ENCODE peak calls at places on chromosomes 2 and 18, in eight cellular contexts. One of them, this sample, is unnamed.

GRCh38 chr2:171530378-171530777 is 8.1 kb downstream of the CYBRD1 start:
- DNase-seq in anterior cingulate cortex: no peak
- DNase-seq in caudate nucleus: no peak
- DNase-seq in fibroblast of the conjunctiva: no peak
- DNase-seq in stimulated activated CD8-positive, alpha-beta memory T cell treated with anti-CD3 and anti-CD28 coated beads, Interleukin-12 subunit alpha, Interleukin-12 subunit beta, amount 100 ng/mL, for 1 hour: no peak
- DNase-seq in heart left ventricle: no peak
- DNase-seq in RWPE1: no peak
- DNase-seq in EL: no peak
- DNase-seq in this sample: no peak

GRCh38 chr2:217277646-217278048 is 417.8 kb upstream of the TNP1 start:
- DNase-seq in anterior cingulate cortex: peak; percentile 37
- DNase-seq in caudate nucleus: peak; percentile 47
- DNase-seq in fibroblast of the conjunctiva: peak; percentile 60
- DNase-seq in stimulated activated CD8-positive, alpha-beta memory T cell treated with anti-CD3 and anti-CD28 coated beads, Interleukin-12 subunit alpha, Interleukin-12 subunit beta, amount 100 ng/mL, for 1 hour: no peak
- DNase-seq in heart left ventricle: peak; percentile 12
- DNase-seq in RWPE1: peak; percentile 50
- DNase-seq in EL: peak; percentile 99
- DNase-seq in this sample: no peak

GRCh38 chr2:43402002-43402401 is 175.6 kb upstream of the ZFP36L2 start:
- DNase-seq in anterior cingulate cortex: no peak
- DNase-seq in caudate nucleus: no peak
- DNase-seq in fibroblast of the conjunctiva: no peak
- DNase-seq in stimulated activated CD8-positive, alpha-beta memory T cell treated with anti-CD3 and anti-CD28 coated beads, Interleukin-12 subunit alpha, Interleukin-12 subunit beta, amount 100 ng/mL, for 1 hour: no peak
- DNase-seq in heart left ventricle: no peak
- DNase-seq in RWPE1: no peak
- DNase-seq in EL: no peak
- DNase-seq in this sample: no peak

GRCh38 chr2:29293830-29294438 is 178.7 kb downstream of the CLIP4 start:
- DNase-seq in anterior cingulate cortex: no peak
- DNase-seq in caudate nucleus: no peak
- DNase-seq in fibroblast of the conjunctiva: no peak
- DNase-seq in stimulated activated CD8-positive, alpha-beta memory T cell treated with anti-CD3 and anti-CD28 coated beads, Interleukin-12 subunit alpha, Interleukin-12 subunit beta, amount 100 ng/mL, for 1 hour: no peak
- DNase-seq in heart left ventricle: no peak
- DNase-seq in RWPE1: peak; percentile 64
- DNase-seq in EL: peak; percentile 18
- DNase-seq in this sample: no peak

GRCh38 chr18:9135081-9135911 is 1.3 kb upstream of the ANKRD12 start:
- DNase-seq in anterior cingulate cortex: no peak
- DNase-seq in caudate nucleus: no peak
- DNase-seq in fibroblast of the conjunctiva: no peak
- DNase-seq in stimulated activated CD8-positive, alpha-beta memory T cell treated with anti-CD3 and anti-CD28 coated beads, Interleukin-12 subunit alpha, Interleukin-12 subunit beta, amount 100 ng/mL, for 1 hour: no peak
- DNase-seq in heart left ventricle: no peak
- DNase-seq in RWPE1: no peak
- DNase-seq in EL: no peak
- DNase-seq in this sample: no peak

GRCh38 chr2:229348135-229348534 is 77.0 kb upstream of the PID1 start:
- DNase-seq in anterior cingulate cortex: no peak
- DNase-seq in caudate nucleus: no peak
- DNase-seq in fibroblast of the conjunctiva: no peak
- DNase-seq in stimulated activated CD8-positive, alpha-beta memory T cell treated with anti-CD3 and anti-CD28 coated beads, Interleukin-12 subunit alpha, Interleukin-12 subunit beta, amount 100 ng/mL, for 1 hour: no peak
- DNase-seq in heart left ventricle: no peak
- DNase-seq in RWPE1: no peak
- DNase-seq in EL: peak; percentile 17
- DNase-seq in this sample: no peak

GRCh38 chr2:152542995-152543481 is 174.2 kb downstream of the PRPF40A start:
- DNase-seq in anterior cingulate cortex: peak; percentile 64
- DNase-seq in caudate nucleus: peak; percentile 46
- DNase-seq in fibroblast of the conjunctiva: peak; percentile 73
- DNase-seq in stimulated activated CD8-positive, alpha-beta memory T cell treated with anti-CD3 and anti-CD28 coated beads, Interleukin-12 subunit alpha, Interleukin-12 subunit beta, amount 100 ng/mL, for 1 hour: no peak
- DNase-seq in heart left ventricle: no peak
- DNase-seq in RWPE1: peak; percentile 81
- DNase-seq in EL: peak; percentile 94
- DNase-seq in this sample: peak; percentile 53

GRCh38 chr2:192546566-192546965 is 351.8 kb upstream of the TMEFF2 start:
- DNase-seq in anterior cingulate cortex: no peak
- DNase-seq in caudate nucleus: no peak
- DNase-seq in fibroblast of the conjunctiva: no peak
- DNase-seq in stimulated activated CD8-positive, alpha-beta memory T cell treated with anti-CD3 and anti-CD28 coated beads, Interleukin-12 subunit alpha, Interleukin-12 subunit beta, amount 100 ng/mL, for 1 hour: no peak
- DNase-seq in heart left ventricle: no peak
- DNase-seq in RWPE1: peak; percentile 34
- DNase-seq in EL: peak; percentile 1
- DNase-seq in this sample: peak; percentile 67

GRCh38 chr2:144999040-144999875 is 479.3 kb upstream of the ZEB2 start:
- DNase-seq in anterior cingulate cortex: no peak
- DNase-seq in caudate nucleus: no peak
- DNase-seq in fibroblast of the conjunctiva: no peak
- DNase-seq in stimulated activated CD8-positive, alpha-beta memory T cell treated with anti-CD3 and anti-CD28 coated beads, Interleukin-12 subunit alpha, Interleukin-12 subunit beta, amount 100 ng/mL, for 1 hour: no peak
- DNase-seq in heart left ventricle: peak; percentile 43
- DNase-seq in RWPE1: no peak
- DNase-seq in EL: no peak
- DNase-seq in this sample: no peak

GRCh38 chr2:71512386-71512785 is 59.0 kb downstream of the DYSF start:
- DNase-seq in anterior cingulate cortex: no peak
- DNase-seq in caudate nucleus: no peak
- DNase-seq in fibroblast of the conjunctiva: no peak
- DNase-seq in stimulated activated CD8-positive, alpha-beta memory T cell treated with anti-CD3 and anti-CD28 coated beads, Interleukin-12 subunit alpha, Interleukin-12 subunit beta, amount 100 ng/mL, for 1 hour: no peak
- DNase-seq in heart left ventricle: no peak
- DNase-seq in RWPE1: no peak
- DNase-seq in EL: no peak
- DNase-seq in this sample: no peak

GRCh38 chr18:50704541-50704940 is 115.3 kb downstream of the MRO start:
- DNase-seq in anterior cingulate cortex: no peak
- DNase-seq in caudate nucleus: no peak
- DNase-seq in fibroblast of the conjunctiva: no peak
- DNase-seq in stimulated activated CD8-positive, alpha-beta memory T cell treated with anti-CD3 and anti-CD28 coated beads, Interleukin-12 subunit alpha, Interleukin-12 subunit beta, amount 100 ng/mL, for 1 hour: no peak
- DNase-seq in heart left ventricle: no peak
- DNase-seq in RWPE1: no peak
- DNase-seq in EL: no peak
- DNase-seq in this sample: no peak

GRCh38 chr2:46402874-46403273 is 76.5 kb upstream of the TMEM247 start:
- DNase-seq in anterior cingulate cortex: no peak
- DNase-seq in caudate nucleus: no peak
- DNase-seq in fibroblast of the conjunctiva: no peak
- DNase-seq in stimulated activated CD8-positive, alpha-beta memory T cell treated with anti-CD3 and anti-CD28 coated beads, Interleukin-12 subunit alpha, Interleukin-12 subunit beta, amount 100 ng/mL, for 1 hour: no peak
- DNase-seq in heart left ventricle: no peak
- DNase-seq in RWPE1: no peak
- DNase-seq in EL: no peak
- DNase-seq in this sample: no peak

GRCh38 chr2:223054193-223054781 is 2.3 kb downstream of the KCNE4 start:
- DNase-seq in anterior cingulate cortex: no peak
- DNase-seq in caudate nucleus: no peak
- DNase-seq in fibroblast of the conjunctiva: no peak
- DNase-seq in stimulated activated CD8-positive, alpha-beta memory T cell treated with anti-CD3 and anti-CD28 coated beads, Interleukin-12 subunit alpha, Interleukin-12 subunit beta, amount 100 ng/mL, for 1 hour: no peak
- DNase-seq in heart left ventricle: peak; percentile 77
- DNase-seq in RWPE1: no peak
- DNase-seq in EL: peak; percentile 63
- DNase-seq in this sample: peak; percentile 77

GRCh38 chr18:36539674-36540073 is 242.2 kb downstream of the FHOD3 start:
- DNase-seq in anterior cingulate cortex: no peak
- DNase-seq in caudate nucleus: no peak
- DNase-seq in fibroblast of the conjunctiva: no peak
- DNase-seq in stimulated activated CD8-positive, alpha-beta memory T cell treated with anti-CD3 and anti-CD28 coated beads, Interleukin-12 subunit alpha, Interleukin-12 subunit beta, amount 100 ng/mL, for 1 hour: no peak
- DNase-seq in heart left ventricle: no peak
- DNase-seq in RWPE1: no peak
- DNase-seq in EL: no peak
- DNase-seq in this sample: no peak

GRCh38 chr2:202687276-202687675 is 52.5 kb downstream of the FAM117B start:
- DNase-seq in anterior cingulate cortex: no peak
- DNase-seq in caudate nucleus: no peak
- DNase-seq in fibroblast of the conjunctiva: no peak
- DNase-seq in stimulated activated CD8-positive, alpha-beta memory T cell treated with anti-CD3 and anti-CD28 coated beads, Interleukin-12 subunit alpha, Interleukin-12 subunit beta, amount 100 ng/mL, for 1 hour: no peak
- DNase-seq in heart left ventricle: no peak
- DNase-seq in RWPE1: no peak
- DNase-seq in EL: peak; percentile 33
- DNase-seq in this sample: no peak

GRCh38 chr18:49076767-49077166 is 126.0 kb upstream of the SMAD7 start:
- DNase-seq in anterior cingulate cortex: no peak
- DNase-seq in caudate nucleus: no peak
- DNase-seq in fibroblast of the conjunctiva: no peak
- DNase-seq in stimulated activated CD8-positive, alpha-beta memory T cell treated with anti-CD3 and anti-CD28 coated beads, Interleukin-12 subunit alpha, Interleukin-12 subunit beta, amount 100 ng/mL, for 1 hour: no peak
- DNase-seq in heart left ventricle: no peak
- DNase-seq in RWPE1: no peak
- DNase-seq in EL: no peak
- DNase-seq in this sample: no peak

GRCh38 chr2:134664051-134664450 is 54.7 kb downstream of the TMEM163 start:
- DNase-seq in anterior cingulate cortex: no peak
- DNase-seq in caudate nucleus: no peak
- DNase-seq in fibroblast of the conjunctiva: no peak
- DNase-seq in stimulated activated CD8-positive, alpha-beta memory T cell treated with anti-CD3 and anti-CD28 coated beads, Interleukin-12 subunit alpha, Interleukin-12 subunit beta, amount 100 ng/mL, for 1 hour: no peak
- DNase-seq in heart left ventricle: no peak
- DNase-seq in RWPE1: no peak
- DNase-seq in EL: no peak
- DNase-seq in this sample: no peak

GRCh38 chr2:100948965-100949364 is 53.1 kb upstream of the RPL31 start:
- DNase-seq in anterior cingulate cortex: no peak
- DNase-seq in caudate nucleus: no peak
- DNase-seq in fibroblast of the conjunctiva: no peak
- DNase-seq in stimulated activated CD8-positive, alpha-beta memory T cell treated with anti-CD3 and anti-CD28 coated beads, Interleukin-12 subunit alpha, Interleukin-12 subunit beta, amount 100 ng/mL, for 1 hour: no peak
- DNase-seq in heart left ventricle: no peak
- DNase-seq in RWPE1: no peak
- DNase-seq in EL: no peak
- DNase-seq in this sample: peak; percentile 22

GRCh38 chr2:233113114-233113452 is 52.9 kb downstream of the INPP5D start:
- DNase-seq in anterior cingulate cortex: no peak
- DNase-seq in caudate nucleus: no peak
- DNase-seq in fibroblast of the conjunctiva: no peak
- DNase-seq in stimulated activated CD8-positive, alpha-beta memory T cell treated with anti-CD3 and anti-CD28 coated beads, Interleukin-12 subunit alpha, Interleukin-12 subunit beta, amount 100 ng/mL, for 1 hour: no peak
- DNase-seq in heart left ventricle: no peak
- DNase-seq in RWPE1: no peak
- DNase-seq in EL: no peak
- DNase-seq in this sample: peak; percentile 17

GRCh38 chr18:27762054-27762453 is 414.9 kb downstream of the CDH2 start:
- DNase-seq in anterior cingulate cortex: no peak
- DNase-seq in caudate nucleus: no peak
- DNase-seq in fibroblast of the conjunctiva: no peak
- DNase-seq in stimulated activated CD8-positive, alpha-beta memory T cell treated with anti-CD3 and anti-CD28 coated beads, Interleukin-12 subunit alpha, Interleukin-12 subunit beta, amount 100 ng/mL, for 1 hour: no peak
- DNase-seq in heart left ventricle: no peak
- DNase-seq in RWPE1: no peak
- DNase-seq in EL: peak; percentile 32
- DNase-seq in this sample: no peak

GRCh38 chr2:207528980-207529329 is 807 bp upstream of the CREB1 start:
- DNase-seq in anterior cingulate cortex: peak; percentile 38
- DNase-seq in caudate nucleus: no peak
- DNase-seq in fibroblast of the conjunctiva: no peak
- DNase-seq in stimulated activated CD8-positive, alpha-beta memory T cell treated with anti-CD3 and anti-CD28 coated beads, Interleukin-12 subunit alpha, Interleukin-12 subunit beta, amount 100 ng/mL, for 1 hour: peak; percentile 40
- DNase-seq in heart left ventricle: peak; percentile 46
- DNase-seq in RWPE1: peak; percentile 55
- DNase-seq in EL: peak; percentile 59
- DNase-seq in this sample: peak; percentile 79

GRCh38 chr2:74747411-74748080 is 86.4 kb upstream of the HK2 start:
- DNase-seq in anterior cingulate cortex: no peak
- DNase-seq in caudate nucleus: no peak
- DNase-seq in fibroblast of the conjunctiva: peak; percentile 21
- DNase-seq in stimulated activated CD8-positive, alpha-beta memory T cell treated with anti-CD3 and anti-CD28 coated beads, Interleukin-12 subunit alpha, Interleukin-12 subunit beta, amount 100 ng/mL, for 1 hour: no peak
- DNase-seq in heart left ventricle: no peak
- DNase-seq in RWPE1: peak; percentile 55
- DNase-seq in EL: peak; percentile 83
- DNase-seq in this sample: no peak

GRCh38 chr2:53021285-53021684 is 746.3 kb upstream of the CHAC2 start:
- DNase-seq in anterior cingulate cortex: no peak
- DNase-seq in caudate nucleus: no peak
- DNase-seq in fibroblast of the conjunctiva: no peak
- DNase-seq in stimulated activated CD8-positive, alpha-beta memory T cell treated with anti-CD3 and anti-CD28 coated beads, Interleukin-12 subunit alpha, Interleukin-12 subunit beta, amount 100 ng/mL, for 1 hour: no peak
- DNase-seq in heart left ventricle: no peak
- DNase-seq in RWPE1: no peak
- DNase-seq in EL: peak; percentile 57
- DNase-seq in this sample: no peak

GRCh38 chr2:64133828-64134227 is 10.4 kb downstream of the PELI1 start:
- DNase-seq in anterior cingulate cortex: no peak
- DNase-seq in caudate nucleus: no peak
- DNase-seq in fibroblast of the conjunctiva: no peak
- DNase-seq in stimulated activated CD8-positive, alpha-beta memory T cell treated with anti-CD3 and anti-CD28 coated beads, Interleukin-12 subunit alpha, Interleukin-12 subunit beta, amount 100 ng/mL, for 1 hour: no peak
- DNase-seq in heart left ventricle: no peak
- DNase-seq in RWPE1: peak; percentile 60
- DNase-seq in EL: peak; percentile 75
- DNase-seq in this sample: peak; percentile 47

GRCh38 chr2:45681675-45682074 is 30.2 kb downstream of the PRKCE start:
- DNase-seq in anterior cingulate cortex: no peak
- DNase-seq in caudate nucleus: no peak
- DNase-seq in fibroblast of the conjunctiva: peak; percentile 37
- DNase-seq in stimulated activated CD8-positive, alpha-beta memory T cell treated with anti-CD3 and anti-CD28 coated beads, Interleukin-12 subunit alpha, Interleukin-12 subunit beta, amount 100 ng/mL, for 1 hour: no peak
- DNase-seq in heart left ventricle: peak; percentile 23
- DNase-seq in RWPE1: peak; percentile 88
- DNase-seq in EL: peak; percentile 90
- DNase-seq in this sample: peak; percentile 3

This sample was measured in A673.